ENCODE peak calls at places on chromosomes 4 and X, in four cellular contexts. A, H, X and Z are unnamed samples.

GRCh38 chrX:45322382-45322781 is 121.7 kb upstream of the DIPK2B start:
- DNase-seq in A (no peak), H (peak; percentile 78), X (peak; percentile 82), Z (no peak)

GRCh38 chr4:38034986-38035882 is 75.0 kb downstream of the PTTG2 start:
- DNase-seq in A (peak; percentile 41), H (peak; percentile 57), X (peak; percentile 67), Z (peak; percentile 62)

GRCh38 chr4:52574036-52574435 is 85.1 kb downstream of the USP46 start:
- DNase-seq in A (no peak), H (no peak), X (peak; percentile 26), Z (peak; percentile 85)

GRCh38 chr4:73520821-73521220 is 39.3 kb downstream of the AFM start:
- DNase-seq in A (no peak), H (no peak), X (peak; percentile 72), Z (no peak)

GRCh38 chrX:150982235-150982785 is 825 bp upstream of the HMGB3 start:
- DNase-seq in A (no peak), H (no peak), X (no peak), Z (no peak)

GRCh38 chrX:96480081-96480480 is 204.6 kb upstream of the DIAPH2 start:
- DNase-seq in A (no peak), H (peak; percentile 12), X (peak; percentile 60), Z (no peak)

GRCh38 chrX:17654116-17654515 is 83.2 kb upstream of the SCML1 start:
- DNase-seq in A (no peak), H (no peak), X (no peak), Z (no peak)

GRCh38 chr4:64341711-64342110 is 67.5 kb downstream of the TECRL start:
- DNase-seq in A (peak; percentile 7), H (no peak), X (no peak), Z (peak; percentile 23)

GRCh38 chrX:66043584-66043983 is 3.7 kb upstream of the VSIG4 start:
- DNase-seq in A (no peak), H (no peak), X (no peak), Z (no peak)